ENCODE peak calls at places on chromosomes 2 and 18, in six cellular contexts. H is putamen; T is T1000; B is RPMI7951; O is mucosa of gallbladder; Q is stimulated activated naive B cell treated with anti-CD40 and anti-IgM and Interleukin-4, amounts not matched to agents 10 μg/mL and 1 μg/mL and 100 μg/mL, for 72 hours. X is an unnamed sample.

GRCh38 chr2:18369750-18370149 is 190.7 kb downstream of the RDH14 start:
- DNase-seq in H (no peak), T (no peak), B (peak), O (no peak), Q (no peak), X (peak)

GRCh38 chr2:136787970-136788369 is 22.6 kb downstream of the THSD7B start:
- DNase-seq in H (no peak), T (no peak), B (no peak), O (no peak), Q (no peak), X (no peak)

GRCh38 chr18:5895886-5896740 is 791 bp upstream of the TMEM200C start:
- DNase-seq in H (no peak), T (peak), B (no peak), O (peak), Q (no peak), X (peak)

GRCh38 chr2:136137982-136138381 is 20.0 kb upstream of the CXCR4 start:
- DNase-seq in H (no peak), T (no peak), B (no peak), O (peak), Q (no peak), X (no peak)

GRCh38 chr18:49521251-49521650 is 34.2 kb upstream of the C18orf32 start:
- DNase-seq in H (no peak), T (no peak), B (no peak), O (no peak), Q (no peak), X (no peak)

GRCh38 chr2:45585267-45585861 is 25.7 kb downstream of the SRBD1 start:
- DNase-seq in H (no peak), T (no peak), B (peak), O (peak), Q (peak), X (no peak)

GRCh38 chr2:112075490-112076260 is 20.6 kb downstream of the TMEM87B start:
- DNase-seq in H (peak), T (no peak), B (peak), O (no peak), Q (no peak), X (peak)

GRCh38 chr18:49597556-49597955 is 35.7 kb downstream of the LIPG start:
- DNase-seq in H (no peak), T (no peak), B (peak), O (no peak), Q (no peak), X (peak)

GRCh38 chr2:12930382-12930781 is 213.6 kb downstream of the TRIB2 start:
- DNase-seq in H (no peak), T (no peak), B (peak), O (no peak), Q (no peak), X (no peak)

GRCh38 chr18:54812885-54813284 is 15.4 kb upstream of the RAB27B start:
- DNase-seq in H (no peak), T (no peak), B (peak), O (no peak), Q (no peak), X (no peak)

GRCh38 chr2:99569393-99569792 is 79.6 kb upstream of the REV1 start:
- DNase-seq in H (no peak), T (no peak), B (no peak), O (no peak), Q (no peak), X (no peak)

GRCh38 chr2:127996160-127996559 is 31.7 kb downstream of the SAP130 start:
- DNase-seq in H (no peak), T (no peak), B (no peak), O (no peak), Q (no peak), X (no peak)

GRCh38 chr2:154638768-154639167 is 59.7 kb upstream of the KCNJ3 start:
- DNase-seq in H (no peak), T (no peak), B (no peak), O (no peak), Q (no peak), X (no peak)